ENCODE peak calls at places on chromosomes 16 and 17, in seven cellular contexts. H, S, Z, A, V, U and T are unnamed samples.

GRCh38 chr17:35866356-35866950 is 2.2 kb downstream of the HEATR9 start:
- DNase-seq in U (peak), V (no peak), Z (no peak), H (no peak), A (no peak), S (no peak), T (no peak)

GRCh38 chr17:45170976-45171337 is 9.3 kb downstream of the HEXIM2 start:
- DNase-seq in H (no peak), V (no peak), A (peak), S (peak), Z (no peak), U (no peak), T (peak)

GRCh38 chr16:3215601-3216262 is 19.2 kb downstream of the ZNF200 start:
- DNase-seq in A (no peak), V (no peak), U (no peak), S (no peak), H (no peak), Z (no peak), T (no peak)

GRCh38 chr17:65925606-65926307 is 266.2 kb downstream of the CEP112 start:
- DNase-seq in Z (no peak), U (no peak), A (no peak), H (no peak), S (no peak), V (no peak), T (no peak)

GRCh38 chr16:8712589-8713361 is 38.4 kb downstream of the ABAT start:
- DNase-seq in Z (no peak), S (no peak), A (peak), U (no peak), V (peak), H (no peak), T (no peak)

GRCh38 chr17:50491510-50491909 is 12.8 kb downstream of the RSAD1 start:
- DNase-seq in U (no peak), Z (no peak), V (no peak), A (no peak), H (no peak), S (no peak), T (no peak)

GRCh38 chr16:75443301-75443700 is 10.0 kb upstream of the CFDP1 start:
- DNase-seq in H (no peak), A (peak), S (no peak), U (no peak), V (no peak), Z (no peak), T (no peak)

GRCh38 chr17:7538891-7539290 is 10.0 kb upstream of the TNFSF12 start:
- DNase-seq in A (no peak), V (no peak), H (no peak), U (no peak), S (no peak), Z (no peak), T (no peak)

GRCh38 chr17:43877031-43877430 is 30.1 kb downstream of the CD300LG start:
- DNase-seq in H (no peak), V (no peak), S (no peak), U (no peak), A (no peak), Z (no peak), T (no peak)

GRCh38 chr16:14056970-14057369 is 14.1 kb upstream of the MRTFB start:
- DNase-seq in A (no peak), S (no peak), U (no peak), V (no peak), Z (no peak), H (no peak), T (no peak)

GRCh38 chr17:72529386-72529785 is 408.6 kb downstream of the SOX9 start:
- DNase-seq in V (no peak), Z (no peak), S (no peak), A (no peak), H (no peak), U (no peak), T (peak)

GRCh38 chr16:1432388-1433262 is 1.7 kb downstream of the PERCC1 start:
- DNase-seq in Z (no peak), V (no peak), U (no peak), H (no peak), A (no peak), S (no peak), T (no peak)

GRCh38 chr16:79417465-79418093 is 183.0 kb downstream of the MAF start:
- DNase-seq in S (no peak), V (no peak), A (no peak), H (no peak), U (no peak), Z (no peak), T (no peak)

GRCh38 chr16:68319185-68319908 is 8.5 kb downstream of the PRMT7 start:
- DNase-seq in V (no peak), S (no peak), U (no peak), H (no peak), A (no peak), Z (no peak), T (no peak)
- TF ChIP-seq JUND in V (no peak), S (no peak), U (no peak), H (no peak), A (no peak), Z (peak), T (no peak)

GRCh38 chr17:49035470-49036269 is 38.5 kb downstream of the IGF2BP1 start:
- DNase-seq in V (peak), S (peak), A (peak), U (no peak), H (peak), Z (no peak), T (peak)
- TF ChIP-seq JUND in V (no peak), S (no peak), A (no peak), U (no peak), H (no peak), Z (no peak), T (no peak)

GRCh38 chr17:1765576-1765975 is 3.7 kb downstream of the SERPINF1 start:
- DNase-seq in Z (no peak), A (no peak), H (no peak), U (no peak), S (no peak), V (no peak), T (no peak)

GRCh38 chr17:1762233-1762905 is 509 bp downstream of the SERPINF1 start:
- DNase-seq in H (peak), A (peak), S (no peak), V (no peak), Z (no peak), U (peak), T (no peak)

GRCh38 chr17:1766382-1767135 is 4.7 kb downstream of the SERPINF1 start:
- DNase-seq in V (no peak), Z (no peak), H (no peak), S (no peak), U (no peak), A (peak), T (no peak)

GRCh38 chr17:1764274-1764673 is 2.4 kb downstream of the SERPINF1 start:
- DNase-seq in A (no peak), U (no peak), V (no peak), H (no peak), S (no peak), Z (no peak), T (no peak)

DNA sequence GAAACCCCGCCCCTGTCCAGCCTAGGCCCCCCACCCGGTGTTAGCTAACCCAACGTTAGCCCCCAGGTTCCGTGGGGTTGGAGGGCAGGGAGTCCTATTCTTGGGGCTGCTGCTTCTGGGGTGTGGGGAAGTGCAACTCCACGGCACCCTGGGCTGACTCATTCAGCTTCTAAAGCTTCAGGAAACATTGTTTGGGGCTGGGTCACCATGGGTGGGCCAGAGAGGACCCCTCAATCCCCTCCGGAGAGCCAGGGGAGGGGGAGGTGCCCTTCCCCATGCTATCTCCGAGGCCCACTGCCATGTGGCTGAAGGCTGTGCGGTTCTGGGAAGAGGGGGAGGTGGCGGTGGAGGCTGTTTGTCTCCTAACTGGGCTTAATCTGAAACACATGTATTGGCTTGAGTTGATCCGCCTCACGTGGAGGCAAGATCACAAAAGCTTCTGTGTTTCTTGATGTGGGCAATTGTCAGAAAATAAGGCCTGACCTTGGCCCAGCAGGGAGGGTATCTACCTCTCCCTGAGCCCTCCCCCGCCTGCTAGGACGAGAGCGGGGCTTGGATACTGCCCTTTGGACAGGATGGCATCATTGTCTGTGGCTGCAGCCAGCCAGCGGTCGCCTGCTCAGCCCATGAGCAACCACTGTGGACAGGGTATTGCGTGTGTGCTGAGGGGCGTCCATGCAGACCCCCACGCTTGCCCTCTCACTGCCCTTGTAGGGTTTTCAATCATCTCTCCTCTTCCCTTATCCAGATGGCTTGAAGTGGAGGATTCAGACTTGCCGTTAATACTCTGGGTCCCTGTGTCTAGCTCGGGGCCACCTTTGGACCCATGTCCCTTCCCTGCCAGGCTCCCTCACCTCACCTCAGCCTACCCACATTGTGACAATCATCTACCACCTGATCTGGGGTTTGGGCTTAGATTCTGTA is 1.3 kb downstream of the SERPINF1 start:
- DNase-seq in U (peak), A (peak), S (no peak), H (peak), V (peak), Z (no peak), T (no peak)
- TF ChIP-seq JUND in U (peak), A (no peak), S (no peak), H (peak), V (no peak), Z (no peak), T (no peak)

GRCh38 chr16:81587626-81588160 is 143.1 kb downstream of the CMIP start:
- DNase-seq in S (no peak), Z (no peak), A (no peak), H (no peak), V (no peak), U (no peak), T (no peak)
- TF ChIP-seq JUND in S (no peak), Z (no peak), A (no peak), H (no peak), V (no peak), U (no peak), T (no peak)

GRCh38 chr16:21075252-21075651 is 75.4 kb downstream of the DNAH3 start:
- DNase-seq in U (no peak), H (no peak), S (no peak), V (no peak), Z (no peak), A (no peak), T (no peak)

GRCh38 chr16:21071741-21072140 is 78.9 kb downstream of the DNAH3 start:
- DNase-seq in Z (no peak), U (no peak), H (no peak), S (no peak), V (no peak), A (no peak), T (no peak)

GRCh38 chr16:21072976-21073375 is 77.7 kb downstream of the DNAH3 start:
- DNase-seq in Z (no peak), U (no peak), A (no peak), H (no peak), S (no peak), V (no peak), T (no peak)

GRCh38 chr16:21081329-21081728 is 69.3 kb downstream of the DNAH3 start:
- DNase-seq in H (no peak), Z (no peak), U (no peak), A (no peak), S (no peak), V (no peak), T (no peak)

DNA sequence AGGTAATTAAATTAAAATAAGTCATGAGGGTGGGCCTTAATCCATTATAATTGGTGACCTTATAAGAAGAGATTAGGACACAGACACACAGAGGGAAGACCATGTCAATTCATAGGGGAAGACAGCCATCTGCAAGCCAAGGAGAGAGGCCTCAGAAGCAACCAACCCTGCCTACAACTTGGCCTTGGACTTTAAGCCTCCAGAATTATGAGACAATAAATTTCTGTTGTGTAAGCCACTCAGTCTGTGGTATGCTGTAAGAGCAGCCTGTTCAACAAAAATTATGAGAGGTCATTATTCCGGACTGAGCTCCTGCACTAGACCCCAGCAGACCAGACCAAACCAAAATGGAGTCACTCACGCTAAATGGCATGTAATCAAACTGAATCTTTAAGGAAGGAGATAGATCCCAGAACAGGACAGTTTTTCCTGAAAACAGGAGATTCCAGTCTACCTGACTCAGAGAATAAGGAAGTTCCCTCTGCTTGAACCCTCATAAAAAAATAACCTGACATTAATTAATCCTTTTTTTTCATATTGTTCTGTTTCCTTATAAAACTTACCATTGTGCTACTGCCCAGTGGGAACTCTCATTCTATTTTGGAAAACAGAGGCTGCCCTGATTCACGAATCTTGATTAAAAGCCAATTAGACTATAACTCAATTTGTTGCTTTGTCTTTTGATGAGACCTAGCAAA is 74.3 kb downstream of the DNAH3 start:
- DNase-seq in A (no peak), U (peak), V (no peak), H (no peak), Z (no peak), S (no peak), T (no peak)
- TF ChIP-seq JUND in A (no peak), U (no peak), V (no peak), H (no peak), Z (no peak), S (no peak), T (no peak)

GRCh38 chr16:50733468-50733867 is 8.4 kb upstream of the CYLD start:
- DNase-seq in A (no peak), H (no peak), U (no peak), S (no peak), V (no peak), Z (no peak), T (no peak)
- TF ChIP-seq JUND in A (no peak), H (no peak), U (no peak), S (no peak), V (no peak), Z (no peak), T (no peak)

GRCh38 chr17:83194189-83194565 is 114.8 kb downstream of the METRNL start:
- DNase-seq in H (no peak), A (no peak), S (no peak), Z (no peak), U (no peak), V (no peak), T (no peak)

GRCh38 chr17:83196973-83197880 is 117.8 kb downstream of the METRNL start:
- DNase-seq in A (no peak), Z (no peak), V (no peak), U (no peak), S (no peak), H (no peak), T (no peak)

GRCh38 chr17:83194761-83195329 is 115.4 kb downstream of the METRNL start:
- DNase-seq in U (no peak), H (no peak), V (no peak), S (no peak), Z (no peak), A (no peak), T (no peak)

GRCh38 chr17:83196088-83196765 is 116.8 kb downstream of the METRNL start:
- DNase-seq in S (no peak), Z (no peak), H (no peak), A (no peak), U (no peak), V (no peak), T (no peak)

GRCh38 chr17:83195330-83196087 is 116.1 kb downstream of the METRNL start:
- DNase-seq in U (no peak), V (no peak), A (no peak), H (peak), Z (no peak), S (no peak), T (no peak)
- TF ChIP-seq JUND in U (no peak), V (no peak), A (no peak), H (no peak), Z (no peak), S (no peak), T (no peak)